ENCODE peak calls at places on chromosomes 4 and X, in eight cellular contexts. Z, I, N, M, J, G, O and B are unnamed samples. For H3K4me1, the result is how much of the 10 kb centered on the place peaks cover.

GRCh38 chrX:105973387-105973739 is 65.2 kb downstream of the SERPINA7 start:
- DNase-seq in G (no peak), I (no peak), M (no peak), Z (no peak), N (no peak), J (no peak), O (no peak), B (no peak)

GRCh38 chr4:42280327-42281095 is 116.8 kb upstream of the SHISA3 start:
- DNase-seq in Z (no peak), I (peak), O (no peak), G (peak), J (peak), M (no peak), N (peak), B (peak)

GRCh38 chr4:152485726-152486276 is 50.1 kb downstream of the FBXW7 start:
- DNase-seq in J (no peak), M (no peak), N (peak), G (no peak), Z (no peak), O (peak), I (peak), B (no peak)

GRCh38 chrX:4830880-4831557 is 1117.6 kb upstream of the PRKX start:
- DNase-seq in G (no peak), O (no peak), Z (no peak), J (no peak), I (no peak), N (no peak), M (no peak), B (no peak)

GRCh38 chr4:67327245-67327860 is 217.9 kb downstream of the CENPC start:
- DNase-seq in J (peak), G (peak), I (peak), N (peak), Z (peak), M (peak), O (peak), B (peak)

GRCh38 chrX:67893931-67894330 is 350.1 kb downstream of the AR start:
- DNase-seq in O (no peak), M (no peak), J (no peak), Z (no peak), N (peak), G (peak), I (peak), B (no peak)

GRCh38 chr4:173301518-173302201 is 32.5 kb downstream of the HMGB2 start:
- DNase-seq in O (peak), N (peak), G (peak), M (no peak), J (peak), Z (no peak), I (peak), B (peak)

GRCh38 chr4:128868758-128869157 is 59.3 kb downstream of the JADE1 start:
- DNase-seq in O (no peak), N (no peak), G (no peak), Z (no peak), I (no peak), J (no peak), M (no peak), B (no peak)

GRCh38 chr4:165737309-165737972 is 135.6 kb upstream of the TLL1 start:
- DNase-seq in I (no peak), Z (no peak), N (no peak), J (no peak), O (no peak), M (no peak), G (no peak), B (no peak)

GRCh38 chr4:26452565-26453531 is 37.4 kb downstream of the CCKAR start:
- DNase-seq in O (no peak), G (no peak), I (no peak), Z (no peak), N (no peak), J (no peak), M (no peak), B (no peak)

GRCh38 chrX:69133561-69134542 is 31.4 kb downstream of the PJA1 start:
- DNase-seq in O (no peak), I (peak), G (peak), J (peak), N (peak), M (no peak), Z (peak), B (peak)

GRCh38 chrX:68902706-68903105 is 73.9 kb downstream of the EFNB1 start:
- DNase-seq in J (no peak), I (no peak), Z (no peak), G (no peak), M (no peak), O (no peak), N (no peak), B (no peak)

GRCh38 chr4:168803727-168804126 is 206.3 kb downstream of the CBR4 start:
- DNase-seq in G (no peak), I (peak), M (no peak), J (no peak), N (peak), O (no peak), Z (peak), B (peak)

GRCh38 chr4:159269143-159269542 is 166.3 kb downstream of the RAPGEF2 start:
- DNase-seq in I (no peak), N (no peak), O (no peak), Z (no peak), M (no peak), J (no peak), G (no peak), B (no peak)

GRCh38 chrX:8341814-8342590 is 122.6 kb upstream of the VCX3B start:
- DNase-seq in Z (no peak), I (no peak), N (no peak), M (no peak), O (no peak), J (no peak), G (no peak), B (no peak)

GRCh38 chr4:89838005-89838404 is 1.0 kb upstream of the SNCA start:
- DNase-seq in G (no peak), M (no peak), O (no peak), Z (no peak), N (no peak), I (peak), J (peak), B (peak)

GRCh38 chr4:80913381-80913780 is 117.1 kb upstream of the BMP3 start:
- DNase-seq in Z (no peak), N (no peak), M (no peak), I (no peak), O (no peak), G (peak), J (no peak), B (no peak)

GRCh38 chrX:150813922-150814321 is 84.5 kb downstream of the CD99L2 start:
- DNase-seq in I (no peak), O (no peak), N (no peak), Z (no peak), J (no peak), M (no peak), G (no peak), B (no peak)

GRCh38 chr4:166846939-166847338 is 387.4 kb downstream of the SPOCK3 start:
- DNase-seq in O (no peak), M (no peak), I (no peak), N (no peak), J (no peak), G (no peak), Z (no peak), B (no peak)

GRCh38 chrX:130575831-130576404 is 174.1 kb downstream of the RBMX2 start:
- DNase-seq in I (peak), O (no peak), G (peak), N (peak), J (peak), M (peak), Z (peak), B (peak)

GRCh38 chr4:18021470-18021719 is 160 bp downstream of the LCORL start:
- DNase-seq in Z (no peak), J (no peak), I (peak), O (no peak), N (peak), G (no peak), M (no peak), B (no peak)

GRCh38 chr4:25234390-25235367 is 846 bp downstream of the PI4K2B start:
- DNase-seq in Z (no peak), G (peak), M (peak), J (peak), I (peak), N (peak), O (peak), B (peak)

GRCh38 chr4:134720030-134720429 is 518.4 kb upstream of the PABPC4L start:
- DNase-seq in J (no peak), M (no peak), N (no peak), I (no peak), Z (no peak), G (no peak), O (no peak), B (no peak)

GRCh38 chr4:2074588-2074987 is 15.5 kb downstream of the NAT8L start:
- DNase-seq in N (no peak), Z (no peak), G (no peak), M (no peak), O (no peak), I (no peak), J (no peak), B (no peak)

GRCh38 chrX:40009462-40009851 is 88.3 kb downstream of the BCOR start:
- DNase-seq in N (no peak), M (no peak), O (no peak), I (peak), J (peak), Z (no peak), G (no peak), B (no peak)

GRCh38 chrX:40007746-40008705 is 89.7 kb downstream of the BCOR start:
- DNase-seq in Z (no peak), M (no peak), N (no peak), O (no peak), G (no peak), J (no peak), I (no peak), B (no peak)

GRCh38 chrX:40010550-40011364 is 87.0 kb downstream of the BCOR start:
- DNase-seq in J (no peak), G (no peak), N (no peak), I (peak), Z (no peak), M (no peak), O (no peak), B (no peak)

GRCh38 chrX:40009890-40010289 is 87.9 kb downstream of the BCOR start:
- DNase-seq in O (no peak), G (no peak), J (no peak), I (no peak), Z (no peak), N (no peak), M (no peak), B (no peak)

DNA sequence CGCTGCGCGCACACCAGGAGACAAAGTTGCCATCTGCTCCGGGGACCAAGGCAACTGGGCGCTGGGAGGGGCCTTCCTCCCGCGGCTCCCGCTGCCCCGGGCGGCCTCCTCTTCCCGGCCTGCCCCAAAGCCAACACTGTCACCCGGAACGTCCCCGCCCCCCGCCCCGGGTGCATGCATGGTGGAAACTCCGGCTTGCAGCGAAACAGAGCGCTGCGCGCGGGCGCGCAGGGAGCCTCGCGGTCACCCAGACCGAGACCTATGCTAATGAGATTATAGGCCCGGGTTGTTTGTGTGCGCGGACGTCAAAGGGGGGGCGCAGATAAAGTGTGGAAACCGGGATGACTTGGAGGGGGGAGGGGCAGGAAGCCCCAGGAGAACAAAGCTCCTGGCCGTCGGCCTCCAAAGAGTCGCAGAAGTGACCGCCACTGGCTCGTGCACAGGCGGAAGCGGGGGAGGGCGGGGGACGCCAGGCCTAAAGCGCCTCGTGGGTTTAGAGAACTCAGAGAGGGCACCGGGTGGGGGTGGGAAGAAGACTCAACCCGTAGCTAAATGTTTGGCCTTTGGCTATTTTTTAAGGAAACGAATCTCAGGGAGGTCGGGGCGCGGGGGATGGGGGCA is 88.8 kb downstream of the BCOR start:
- DNase-seq in N (no peak), O (no peak), Z (no peak), J (peak), I (peak), G (no peak), M (peak), B (no peak)
- H3K4me1 ChIP-seq in N (under half), O (under half), Z (under half), J (under half), I (half or more), G (under half), M (half or more), B (under half)

DNA sequence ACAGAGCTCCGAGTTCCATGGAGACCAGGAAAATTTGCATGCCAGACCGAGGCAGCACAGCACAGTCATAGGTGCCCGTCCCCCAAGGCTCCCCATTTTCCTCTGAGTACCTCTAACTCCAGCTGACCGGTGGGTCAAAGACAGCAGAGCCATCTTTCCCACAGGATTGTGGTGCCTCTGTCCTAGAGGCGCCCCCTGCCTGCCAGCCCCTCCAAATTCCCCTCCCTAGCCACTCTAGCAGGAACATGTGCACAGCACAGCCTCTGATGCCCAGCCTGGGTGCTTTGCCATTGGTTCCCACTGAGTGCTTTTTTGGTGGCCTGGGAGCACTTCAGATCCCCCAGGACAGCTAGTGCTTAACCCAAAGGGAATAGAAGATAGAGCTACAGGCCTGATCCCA is 368.5 kb upstream of the PABPC5 start:
- DNase-seq in O (no peak), G (no peak), I (no peak), Z (no peak), M (no peak), N (no peak), J (no peak), B (no peak)
- H3K4me3 ChIP-seq in O (no peak), G (no peak), I (no peak), Z (no peak), M (no peak), N (no peak), J (no peak), B (no peak)

GRCh38 chr4:150328496-150328895 is 250.3 kb downstream of the DCLK2 start:
- DNase-seq in N (no peak), I (no peak), M (no peak), O (no peak), Z (no peak), J (no peak), G (no peak), B (no peak)
- H3K4me1 ChIP-seq in N (under half), I (under half), M (under half), O (under half), Z (under half), J (under half), G (under half), B (under half)

DNA sequence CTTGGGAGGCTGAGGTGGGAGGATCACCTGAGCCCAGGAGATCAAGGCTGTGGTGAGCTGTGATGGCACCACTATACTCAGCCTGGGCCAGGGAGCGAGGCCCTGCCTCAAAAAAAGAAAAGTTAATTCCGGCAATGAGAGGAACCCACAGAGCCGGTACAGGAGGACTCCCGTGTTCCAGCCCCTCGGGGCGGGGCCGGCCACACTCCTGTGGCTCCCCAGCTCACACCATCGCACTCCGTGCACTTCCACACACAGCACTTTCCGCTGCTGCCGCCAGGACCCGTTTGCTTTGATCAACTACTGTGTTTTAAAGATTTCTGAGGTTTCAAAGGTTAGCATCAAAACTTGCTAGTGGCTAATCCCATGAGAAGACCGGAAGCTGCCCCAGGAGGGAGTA is 171.7 kb downstream of the AFAP1 start:
- DNase-seq in M (no peak), I (no peak), O (no peak), J (no peak), N (no peak), Z (no peak), G (no peak), B (no peak)
- H3K4me3 ChIP-seq in M (no peak), I (no peak), O (no peak), J (no peak), N (no peak), Z (no peak), G (no peak), B (no peak)

GRCh38 chr4:7656244-7656800 is 221.6 kb upstream of the PSAPL1 start:
- DNase-seq in O (no peak), G (no peak), Z (no peak), M (no peak), J (no peak), N (no peak), I (no peak), B (no peak)

GRCh38 chr4:7655549-7656243 is 221.0 kb upstream of the PSAPL1 start:
- DNase-seq in J (peak), Z (no peak), G (no peak), I (peak), M (no peak), N (no peak), O (no peak), B (no peak)

GRCh38 chr4:7653510-7654414 is 219.0 kb upstream of the PSAPL1 start:
- DNase-seq in Z (no peak), J (no peak), N (no peak), O (no peak), M (no peak), I (no peak), G (no peak), B (no peak)

GRCh38 chr4:7655267-7655548 is 220.5 kb upstream of the PSAPL1 start:
- DNase-seq in G (no peak), M (no peak), J (no peak), N (no peak), O (no peak), Z (no peak), I (no peak), B (no peak)

GRCh38 chr4:7654550-7655266 is 220.0 kb upstream of the PSAPL1 start:
- DNase-seq in I (peak), J (no peak), G (no peak), Z (no peak), N (no peak), M (no peak), O (no peak), B (no peak)
- H3K4me1 ChIP-seq in I (half or more), J (under half), G (under half), Z (half or more), N (under half), M (under half), O (under half), B (under half)

GRCh38 chr4:6910960-6911874 is 1.6 kb downstream of the TBC1D14 start:
- DNase-seq in N (no peak), Z (no peak), O (no peak), G (peak), J (no peak), I (no peak), M (no peak), B (no peak)
- H3K4me3 ChIP-seq in N (peak), Z (peak), O (peak), G (peak), J (peak), I (no peak), M (peak), B (peak)